ENCODE peak calls at places on chromosomes 1 and 21, in four cellular contexts. One of them, this sample, is unnamed.

GRCh38 chr21:45975017-45975595 is 6.5 kb upstream of the COL6A1 start:
- DNase-seq in HepG2: no peak
- DNase-seq in GM12878: no peak
- DNase-seq in K562: no peak
- DNase-seq in this sample: peak; percentile 65

GRCh38 chr1:56284933-56285332 is 294.4 kb downstream of the PLPP3 start:
- DNase-seq in HepG2: peak; percentile 83
- DNase-seq in GM12878: no peak
- DNase-seq in K562: no peak
- DNase-seq in this sample: peak; percentile 17

GRCh38 chr1:7574121-7575040 is 196.7 kb upstream of the VAMP3 start:
- DNase-seq in HepG2: no peak
- DNase-seq in GM12878: no peak
- DNase-seq in K562: no peak
- DNase-seq in this sample: no peak

GRCh38 chr21:44281801-44282200 is 3.9 kb upstream of the AIRE start:
- DNase-seq in HepG2: no peak
- DNase-seq in GM12878: no peak
- DNase-seq in K562: no peak
- DNase-seq in this sample: no peak

GRCh38 chr1:228093050-228093906 is 9.8 kb downstream of the C1orf35 start:
- DNase-seq in HepG2: no peak
- DNase-seq in GM12878: no peak
- DNase-seq in K562: no peak
- DNase-seq in this sample: no peak

GRCh38 chr1:16979475-16980327 is 719 bp downstream of the MFAP2 start:
- DNase-seq in HepG2: no peak
- DNase-seq in GM12878: no peak
- DNase-seq in K562: peak; percentile 58
- DNase-seq in this sample: peak; percentile 68

GRCh38 chr1:209527372-209527771 is 56.1 kb upstream of the CAMK1G start:
- DNase-seq in HepG2: no peak
- DNase-seq in GM12878: no peak
- DNase-seq in K562: no peak
- DNase-seq in this sample: no peak

GRCh38 chr1:181674617-181675016 is 191.3 kb downstream of the CACNA1E start:
- DNase-seq in HepG2: no peak
- DNase-seq in GM12878: no peak
- DNase-seq in K562: no peak
- DNase-seq in this sample: peak; percentile 2

GRCh38 chr1:68340951-68341350 is 108.6 kb upstream of the WLS start:
- DNase-seq in HepG2: no peak
- DNase-seq in GM12878: no peak
- DNase-seq in K562: no peak
- DNase-seq in this sample: no peak

GRCh38 chr1:232481091-232481490 is 148.8 kb downstream of the SIPA1L2 start:
- DNase-seq in HepG2: no peak
- DNase-seq in GM12878: no peak
- DNase-seq in K562: no peak
- DNase-seq in this sample: no peak

GRCh38 chr1:53634571-53634979 is 104.4 kb downstream of the GLIS1 start:
- DNase-seq in HepG2: no peak
- DNase-seq in GM12878: no peak
- DNase-seq in K562: no peak
- DNase-seq in this sample: peak; percentile 44

GRCh38 chr1:34405266-34405959 is 228.7 kb downstream of the C1orf94 start:
- DNase-seq in HepG2: no peak
- DNase-seq in GM12878: no peak
- DNase-seq in K562: no peak
- DNase-seq in this sample: no peak

GRCh38 chr1:14659913-14660312 is 61.4 kb downstream of the KAZN start:
- DNase-seq in HepG2: no peak
- DNase-seq in GM12878: no peak
- DNase-seq in K562: no peak
- DNase-seq in this sample: no peak

GRCh38 chr1:104648269-104648691 is 898.6 kb downstream of the AMY1C start:
- DNase-seq in HepG2: peak; percentile 38
- DNase-seq in GM12878: no peak
- DNase-seq in K562: no peak
- DNase-seq in this sample: peak; percentile 72

GRCh38 chr1:184156521-184157395 is 105.2 kb downstream of the TSEN15 start:
- DNase-seq in HepG2: no peak
- DNase-seq in GM12878: no peak
- DNase-seq in K562: no peak
- DNase-seq in this sample: peak; percentile 14

GRCh38 chr1:194717941-194718340 is 1531.5 kb upstream of the B3GALT2 start:
- DNase-seq in HepG2: no peak
- DNase-seq in GM12878: no peak
- DNase-seq in K562: no peak
- DNase-seq in this sample: no peak

GRCh38 chr1:8083739-8084484 is 57.8 kb upstream of the ERRFI1 start:
- DNase-seq in HepG2: peak; percentile 95
- DNase-seq in GM12878: no peak
- DNase-seq in K562: no peak
- DNase-seq in this sample: no peak

GRCh38 chr1:23759277-23759676 is 16.0 kb downstream of the ELOA start:
- DNase-seq in HepG2: no peak
- DNase-seq in GM12878: no peak
- DNase-seq in K562: no peak
- DNase-seq in this sample: no peak

GRCh38 chr1:18147672-18148071 is 40.1 kb downstream of the IGSF21 start:
- DNase-seq in HepG2: no peak
- DNase-seq in GM12878: no peak
- DNase-seq in K562: no peak
- DNase-seq in this sample: no peak

GRCh38 chr1:18145851-18146618 is 38.4 kb downstream of the IGSF21 start:
- DNase-seq in HepG2: no peak
- DNase-seq in GM12878: no peak
- DNase-seq in K562: no peak
- DNase-seq in this sample: no peak

GRCh38 chr1:18151436-18151835 is 43.8 kb downstream of the IGSF21 start:
- DNase-seq in HepG2: no peak
- DNase-seq in GM12878: no peak
- DNase-seq in K562: no peak
- DNase-seq in this sample: no peak

GRCh38 chr1:18146886-18147285 is 39.3 kb downstream of the IGSF21 start:
- DNase-seq in HepG2: no peak
- DNase-seq in GM12878: no peak
- DNase-seq in K562: no peak
- DNase-seq in this sample: no peak

DNA sequence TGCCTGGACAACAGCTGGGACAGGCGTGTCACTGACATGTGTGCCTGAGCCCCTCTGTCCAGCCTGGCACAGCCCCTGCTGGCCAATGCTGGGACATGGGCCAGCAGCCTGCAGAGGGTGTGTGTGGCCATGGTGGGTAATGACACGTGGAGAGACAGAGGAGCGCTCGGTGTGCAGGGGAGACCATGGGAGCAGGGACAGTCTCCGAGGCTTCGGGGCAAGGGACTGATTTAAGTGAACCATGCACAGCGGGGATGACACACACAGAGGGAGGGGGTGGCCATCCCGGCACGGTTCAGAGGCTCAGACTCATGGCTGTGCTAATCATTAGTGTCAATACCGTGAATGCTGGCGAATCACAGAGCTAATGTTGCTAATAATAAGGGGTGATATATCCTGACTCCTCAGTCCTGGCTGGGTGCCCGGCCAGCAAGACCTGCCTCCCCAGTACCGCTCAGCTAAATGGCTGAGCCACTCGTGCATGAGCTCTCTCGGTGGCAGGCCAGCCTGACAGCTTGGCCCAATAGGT is 41.6 kb downstream of the IGSF21 start:
- DNase-seq in HepG2: peak; percentile 9
- DNase-seq in GM12878: no peak
- DNase-seq in K562: no peak
- DNase-seq in this sample: peak; percentile 51
- TF ChIP-seq JUNB in HepG2: no peak
- TF ChIP-seq JUNB in GM12878: no peak
- TF ChIP-seq JUNB in K562: no peak
- TF ChIP-seq JUNB in this sample: no peak

DNA sequence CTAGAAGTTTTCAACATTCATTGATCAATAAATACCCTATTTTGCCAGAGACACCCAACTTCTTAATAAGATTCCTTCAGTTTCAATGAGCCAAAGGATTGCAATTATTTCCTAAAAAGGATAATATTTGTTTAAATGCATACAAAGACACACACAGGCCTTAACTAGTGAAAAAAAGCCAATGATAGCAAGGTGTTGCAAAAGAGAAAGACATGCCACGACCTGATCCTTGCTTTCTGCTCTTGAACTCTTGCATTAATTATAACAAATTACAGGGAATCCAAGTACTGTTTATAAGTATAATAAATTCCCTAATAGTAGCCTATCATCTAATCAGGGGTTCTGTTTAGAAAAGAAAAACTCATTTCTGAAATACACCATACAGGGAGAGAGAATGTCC is 131.1 kb downstream of the PTPN14 start:
- DNase-seq in HepG2: no peak
- DNase-seq in GM12878: no peak
- DNase-seq in K562: no peak
- DNase-seq in this sample: no peak
- H4K20me1 ChIP-seq in HepG2: no peaks in the 10 kb centered on the region
- H4K20me1 ChIP-seq in GM12878: no peaks in the 10 kb centered on the region
- H4K20me1 ChIP-seq in K562: no peaks in the 10 kb centered on the region
- H4K20me1 ChIP-seq in this sample: no peaks in the 10 kb centered on the region

GRCh38 chr1:192830596-192831241 is 21.9 kb downstream of the RGS2 start:
- DNase-seq in HepG2: no peak
- DNase-seq in GM12878: no peak
- DNase-seq in K562: no peak
- DNase-seq in this sample: peak; percentile 28
- TF ChIP-seq REST in HepG2: no peak
- TF ChIP-seq REST in GM12878: no peak
- TF ChIP-seq REST in K562: no peak
- TF ChIP-seq REST in this sample: no peak

DNA sequence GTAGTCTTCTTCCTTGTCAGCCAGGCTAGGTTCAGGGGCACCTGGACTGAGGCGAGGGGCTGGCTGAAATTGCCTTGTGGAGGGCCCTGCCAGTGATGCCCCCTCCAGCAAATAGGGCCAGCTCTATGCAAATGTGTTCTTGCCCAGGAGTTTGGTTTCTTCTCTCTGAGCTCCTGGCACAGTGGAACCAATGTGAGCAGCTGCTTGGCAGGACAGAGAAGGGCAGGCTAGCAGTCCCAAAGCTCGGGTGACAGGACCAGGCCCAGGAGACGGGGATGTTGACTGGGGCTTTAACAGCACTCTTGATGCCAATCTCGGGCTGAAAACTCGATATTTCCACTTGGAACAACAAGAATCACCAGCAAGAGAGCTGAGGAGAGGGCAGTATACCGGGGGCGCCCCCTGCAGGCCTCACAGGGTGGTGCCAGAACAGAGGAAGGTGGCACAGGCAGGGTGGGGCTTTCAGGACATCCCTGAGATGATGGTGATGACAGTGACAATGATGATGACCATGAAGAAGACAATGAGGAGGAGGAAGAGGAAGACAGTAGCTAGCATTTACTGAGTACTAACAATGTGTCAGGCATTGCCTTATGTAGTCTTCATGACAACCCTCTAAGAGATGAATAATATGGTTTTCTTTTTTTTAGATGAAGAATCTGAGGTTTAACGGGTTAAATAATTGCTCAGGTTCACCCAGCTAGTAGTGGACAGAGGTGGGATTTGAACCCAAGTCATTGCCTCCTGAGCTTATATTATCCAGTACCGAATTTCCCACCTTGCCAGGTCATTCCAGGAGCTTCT is 2.7 kb upstream of the KCNJ9 start:
- DNase-seq in HepG2: peak; percentile 61
- DNase-seq in GM12878: no peak
- DNase-seq in K562: peak; percentile 81
- DNase-seq in this sample: peak; percentile 75
- TF ChIP-seq JUNB in HepG2: no peak
- TF ChIP-seq JUNB in GM12878: no peak
- TF ChIP-seq JUNB in K562: no peak
- TF ChIP-seq JUNB in this sample: no peak

GRCh38 chr1:230278871-230279582 is 147.1 kb downstream of the PGBD5 start:
- DNase-seq in HepG2: no peak
- DNase-seq in GM12878: no peak
- DNase-seq in K562: no peak
- DNase-seq in this sample: no peak

GRCh38 chr1:230281531-230281930 is 144.6 kb downstream of the PGBD5 start:
- DNase-seq in HepG2: no peak
- DNase-seq in GM12878: no peak
- DNase-seq in K562: no peak
- DNase-seq in this sample: no peak

GRCh38 chr1:230280054-230280795 is 145.9 kb downstream of the PGBD5 start:
- DNase-seq in HepG2: no peak
- DNase-seq in GM12878: no peak
- DNase-seq in K562: no peak
- DNase-seq in this sample: no peak

GRCh38 chr1:230280906-230281413 is 145.2 kb downstream of the PGBD5 start:
- DNase-seq in HepG2: no peak
- DNase-seq in GM12878: no peak
- DNase-seq in K562: no peak
- DNase-seq in this sample: no peak

DNA sequence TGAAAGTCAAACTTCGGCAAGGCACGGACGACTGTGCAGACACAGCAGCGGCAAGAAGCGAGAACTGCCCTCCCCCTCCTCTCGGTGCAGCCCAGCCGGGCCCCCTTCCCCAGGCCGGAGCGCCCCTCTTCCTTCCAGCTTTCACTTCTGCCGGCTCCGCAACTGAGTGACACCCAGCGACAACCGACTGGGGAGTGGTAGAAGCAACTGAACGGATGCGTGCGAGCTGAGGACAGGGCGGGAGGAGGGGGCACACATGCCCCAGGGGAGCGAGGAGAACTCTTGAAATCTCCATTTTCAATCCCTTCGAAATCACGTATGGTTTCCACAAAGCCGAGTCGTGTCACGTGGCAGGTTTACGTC is 146.6 kb downstream of the PGBD5 start:
- DNase-seq in HepG2: no peak
- DNase-seq in GM12878: no peak
- DNase-seq in K562: no peak
- DNase-seq in this sample: no peak
- H4K20me1 ChIP-seq in HepG2: no peaks in the 10 kb centered on the region
- H4K20me1 ChIP-seq in GM12878: no peaks in the 10 kb centered on the region
- H4K20me1 ChIP-seq in K562: peaks cover 3% of the 10 kb centered on the region
- H4K20me1 ChIP-seq in this sample: no peaks in the 10 kb centered on the region

GRCh38 chr1:94947453-94947852 is 20.5 kb upstream of the CNN3 start:
- DNase-seq in HepG2: no peak
- DNase-seq in GM12878: no peak
- DNase-seq in K562: no peak
- DNase-seq in this sample: no peak

GRCh38 chr1:94936861-94937620 is 10.1 kb upstream of the CNN3 start:
- DNase-seq in HepG2: no peak
- DNase-seq in GM12878: no peak
- DNase-seq in K562: no peak
- DNase-seq in this sample: peak; percentile 68

GRCh38 chr1:94937820-94938219 is 10.9 kb upstream of the CNN3 start:
- DNase-seq in HepG2: no peak
- DNase-seq in GM12878: no peak
- DNase-seq in K562: no peak
- DNase-seq in this sample: no peak

GRCh38 chr1:94940738-94941137 is 13.8 kb upstream of the CNN3 start:
- DNase-seq in HepG2: no peak
- DNase-seq in GM12878: no peak
- DNase-seq in K562: no peak
- DNase-seq in this sample: no peak

GRCh38 chr1:94942171-94943128 is 15.5 kb upstream of the CNN3 start:
- DNase-seq in HepG2: peak; percentile 51
- DNase-seq in GM12878: no peak
- DNase-seq in K562: no peak
- DNase-seq in this sample: no peak
- TF ChIP-seq REST in HepG2: no peak
- TF ChIP-seq REST in GM12878: no peak
- TF ChIP-seq REST in K562: no peak
- TF ChIP-seq REST in this sample: no peak